ENCODE peak calls at places on chromosomes 5 and 9, in eight cellular contexts. F is NCI-H1105, I is C1 segment of cervical spinal cord, O is iris pigment epithelial cell, C is skeletal muscle cell, R is NCI-H2081, W is IMR-90, U is HEK293T. D is an unnamed sample.

GRCh38 chr9:37582548-37583157 is 6.5 kb upstream of the FBXO10 start:
- DNase-seq in I (no peak), R (peak), F (peak), C (no peak), O (peak), W (peak), U (no peak), D (peak)

GRCh38 chr5:20276959-20277263 is 288.9 kb upstream of the CDH18 start:
- DNase-seq in I (no peak), R (no peak), W (no peak), C (no peak), F (no peak), U (no peak), O (no peak), D (no peak)

GRCh38 chr5:79236364-79236969 is 536 bp downstream of the JMY start:
- DNase-seq in I (no peak), F (peak), U (peak), R (peak), O (peak), W (peak), C (no peak), D (no peak)

GRCh38 chr5:169164481-169164925 is 136.4 kb downstream of the SLIT3 start:
- DNase-seq in F (no peak), W (no peak), R (no peak), I (no peak), U (no peak), C (no peak), O (no peak), D (peak)

GRCh38 chr5:79756102-79756501 is 66.5 kb downstream of the CMYA5 start:
- DNase-seq in C (no peak), R (no peak), U (no peak), F (no peak), O (no peak), I (no peak), W (no peak), D (no peak)

GRCh38 chr5:1995491-1995890 is 112.8 kb upstream of the IRX4 start:
- DNase-seq in W (no peak), U (no peak), R (no peak), O (no peak), I (no peak), F (no peak), C (no peak), D (no peak)

GRCh38 chr9:132997591-132997990 is 19.1 kb downstream of the GFI1B start:
- DNase-seq in R (no peak), U (no peak), C (peak), O (peak), W (peak), I (no peak), F (no peak), D (peak)

GRCh38 chr5:165630211-165630866 is 2124.9 kb downstream of the MAT2B start:
- DNase-seq in I (peak), F (peak), R (peak), O (peak), C (peak), U (peak), W (peak), D (peak)

GRCh38 chr9:105308448-105309412 is 64.3 kb downstream of the SLC44A1 start:
- DNase-seq in O (no peak), U (no peak), W (no peak), C (no peak), F (no peak), I (no peak), R (no peak), D (no peak)

GRCh38 chr5:147809830-147810666 is 21.4 kb downstream of the SPINK1 start:
- DNase-seq in W (no peak), U (no peak), I (no peak), R (no peak), C (no peak), F (no peak), O (peak), D (no peak)

GRCh38 chr9:107504585-107505455 is 15.3 kb upstream of the KLF4 start:
- DNase-seq in O (peak), C (peak), R (peak), U (no peak), I (peak), F (no peak), W (peak), D (peak)

GRCh38 chr5:1010181-1010510 is 1.5 kb downstream of the NKD2 start:
- DNase-seq in C (no peak), O (no peak), U (no peak), I (no peak), W (no peak), R (no peak), F (no peak), D (no peak)

GRCh38 chr5:139668064-139668880 is 20.1 kb downstream of the CXXC5 start:
- DNase-seq in O (no peak), W (no peak), C (no peak), U (peak), R (no peak), F (no peak), I (no peak), D (peak)